ENCODE peak calls at places on chromosome 11, in nine cellular contexts. One of them, this sample, is unnamed.

GRCh38 chr11:91872216-91872615 is 352.4 kb upstream of the FAT3 start:
- DNase-seq in spleen: no peak
- DNase-seq in MM.1S: no peak
- DNase-seq in hepatocyte: no peak
- DNase-seq in cardiac muscle cell: peak; percentile 79
- DNase-seq in HCT116: no peak
- DNase-seq in neuronal stem cell: no peak
- DNase-seq in neural progenitor cell: no peak
- DNase-seq in naive thymus-derived CD4-positive, alpha-beta T cell: no peak
- DNase-seq in this sample: no peak

GRCh38 chr11:19367051-19367709 is 126.4 kb upstream of the E2F8 start:
- DNase-seq in naive thymus-derived CD4-positive, alpha-beta T cell: no peak
- DNase-seq in hepatocyte: no peak
- DNase-seq in HCT116: no peak
- DNase-seq in cardiac muscle cell: no peak
- DNase-seq in spleen: no peak
- DNase-seq in neuronal stem cell: no peak
- DNase-seq in neural progenitor cell: no peak
- DNase-seq in MM.1S: no peak
- DNase-seq in this sample: no peak

GRCh38 chr11:69599502-69599901 is 41.5 kb upstream of the CCND1 start:
- DNase-seq in hepatocyte: no peak
- DNase-seq in neural progenitor cell: peak; percentile 58
- DNase-seq in cardiac muscle cell: no peak
- DNase-seq in neuronal stem cell: no peak
- DNase-seq in HCT116: no peak
- DNase-seq in spleen: no peak
- DNase-seq in naive thymus-derived CD4-positive, alpha-beta T cell: no peak
- DNase-seq in MM.1S: no peak
- DNase-seq in this sample: no peak

GRCh38 chr11:98674390-98674789 is 346.4 kb upstream of the CNTN5 start:
- DNase-seq in MM.1S: no peak
- DNase-seq in naive thymus-derived CD4-positive, alpha-beta T cell: no peak
- DNase-seq in neural progenitor cell: no peak
- DNase-seq in spleen: no peak
- DNase-seq in HCT116: no peak
- DNase-seq in cardiac muscle cell: no peak
- DNase-seq in neuronal stem cell: no peak
- DNase-seq in hepatocyte: no peak
- DNase-seq in this sample: no peak

GRCh38 chr11:19768815-19769214 is 56.2 kb downstream of the NAV2 start:
- DNase-seq in neural progenitor cell: no peak
- DNase-seq in hepatocyte: no peak
- DNase-seq in naive thymus-derived CD4-positive, alpha-beta T cell: no peak
- DNase-seq in neuronal stem cell: no peak
- DNase-seq in HCT116: no peak
- DNase-seq in MM.1S: no peak
- DNase-seq in spleen: no peak
- DNase-seq in cardiac muscle cell: no peak
- DNase-seq in this sample: no peak

GRCh38 chr11:96001037-96001436 is 77.1 kb upstream of the MTMR2 start:
- DNase-seq in MM.1S: no peak
- DNase-seq in naive thymus-derived CD4-positive, alpha-beta T cell: no peak
- DNase-seq in cardiac muscle cell: no peak
- DNase-seq in neuronal stem cell: no peak
- DNase-seq in HCT116: no peak
- DNase-seq in spleen: no peak
- DNase-seq in neural progenitor cell: no peak
- DNase-seq in hepatocyte: no peak
- DNase-seq in this sample: no peak

GRCh38 chr11:55457641-55458040 is 89.9 kb downstream of the OR4A15 start:
- DNase-seq in MM.1S: peak; percentile 63
- DNase-seq in spleen: no peak
- DNase-seq in hepatocyte: no peak
- DNase-seq in neuronal stem cell: no peak
- DNase-seq in naive thymus-derived CD4-positive, alpha-beta T cell: no peak
- DNase-seq in HCT116: no peak
- DNase-seq in cardiac muscle cell: no peak
- DNase-seq in neural progenitor cell: no peak
- DNase-seq in this sample: no peak

GRCh38 chr11:2951235-2952110 is 22.3 kb upstream of the PHLDA2 start:
- DNase-seq in cardiac muscle cell: no peak
- DNase-seq in spleen: no peak
- DNase-seq in naive thymus-derived CD4-positive, alpha-beta T cell: no peak
- DNase-seq in neuronal stem cell: no peak
- DNase-seq in HCT116: no peak
- DNase-seq in neural progenitor cell: no peak
- DNase-seq in MM.1S: no peak
- DNase-seq in hepatocyte: no peak
- DNase-seq in this sample: no peak

GRCh38 chr11:75733346-75734107 is 15.9 kb downstream of the MOGAT2 start:
- DNase-seq in naive thymus-derived CD4-positive, alpha-beta T cell: no peak
- DNase-seq in neural progenitor cell: peak; percentile 39
- DNase-seq in cardiac muscle cell: no peak
- DNase-seq in spleen: no peak
- DNase-seq in hepatocyte: peak; percentile 57
- DNase-seq in neuronal stem cell: no peak
- DNase-seq in MM.1S: no peak
- DNase-seq in HCT116: no peak
- DNase-seq in this sample: no peak

GRCh38 chr11:66720223-66720898 is 8.7 kb downstream of the SPTBN2 start:
- DNase-seq in neural progenitor cell: peak; percentile 79
- DNase-seq in neuronal stem cell: peak; percentile 69
- DNase-seq in MM.1S: no peak
- DNase-seq in HCT116: peak; percentile 83
- DNase-seq in cardiac muscle cell: peak; percentile 42
- DNase-seq in hepatocyte: peak; percentile 74
- DNase-seq in spleen: peak; percentile 83
- DNase-seq in naive thymus-derived CD4-positive, alpha-beta T cell: no peak
- DNase-seq in this sample: no peak

GRCh38 chr11:10309163-10310093 is 4.6 kb downstream of the ADM start:
- DNase-seq in hepatocyte: peak; percentile 54
- DNase-seq in naive thymus-derived CD4-positive, alpha-beta T cell: no peak
- DNase-seq in spleen: peak; percentile 75
- DNase-seq in HCT116: peak; percentile 83
- DNase-seq in MM.1S: peak; percentile 68
- DNase-seq in neuronal stem cell: no peak
- DNase-seq in cardiac muscle cell: no peak
- DNase-seq in neural progenitor cell: no peak
- DNase-seq in this sample: no peak

GRCh38 chr11:71269603-71270511 is 17.5 kb upstream of the SHANK2 start:
- DNase-seq in MM.1S: no peak
- DNase-seq in HCT116: no peak
- DNase-seq in hepatocyte: no peak
- DNase-seq in spleen: no peak
- DNase-seq in naive thymus-derived CD4-positive, alpha-beta T cell: no peak
- DNase-seq in neural progenitor cell: no peak
- DNase-seq in neuronal stem cell: no peak
- DNase-seq in cardiac muscle cell: no peak
- DNase-seq in this sample: no peak

GRCh38 chr11:90453525-90453924 is 230.7 kb upstream of the CHORDC1 start:
- DNase-seq in spleen: no peak
- DNase-seq in MM.1S: no peak
- DNase-seq in neural progenitor cell: no peak
- DNase-seq in neuronal stem cell: no peak
- DNase-seq in hepatocyte: no peak
- DNase-seq in HCT116: no peak
- DNase-seq in cardiac muscle cell: no peak
- DNase-seq in naive thymus-derived CD4-positive, alpha-beta T cell: no peak
- DNase-seq in this sample: no peak

GRCh38 chr11:130831506-130832385 is 84.5 kb downstream of the SNX19 start:
- DNase-seq in MM.1S: peak; percentile 95
- DNase-seq in naive thymus-derived CD4-positive, alpha-beta T cell: no peak
- DNase-seq in spleen: no peak
- DNase-seq in neural progenitor cell: peak; percentile 45
- DNase-seq in HCT116: no peak
- DNase-seq in neuronal stem cell: no peak
- DNase-seq in cardiac muscle cell: no peak
- DNase-seq in hepatocyte: peak; percentile 52
- DNase-seq in this sample: no peak

GRCh38 chr11:119666463-119667131 is 62.4 kb downstream of the NECTIN1 start:
- DNase-seq in neuronal stem cell: peak; percentile 75
- DNase-seq in hepatocyte: peak; percentile 82
- DNase-seq in naive thymus-derived CD4-positive, alpha-beta T cell: peak; percentile 48
- DNase-seq in cardiac muscle cell: peak; percentile 87
- DNase-seq in HCT116: peak; percentile 18
- DNase-seq in spleen: peak; percentile 92
- DNase-seq in neural progenitor cell: peak; percentile 88
- DNase-seq in MM.1S: peak; percentile 68
- DNase-seq in this sample: peak; percentile 40

GRCh38 chr11:126607374-126607773 is 251.9 kb downstream of the ST3GAL4 start:
- DNase-seq in hepatocyte: peak; percentile 80
- DNase-seq in neural progenitor cell: peak; percentile 82
- DNase-seq in spleen: no peak
- DNase-seq in MM.1S: peak; percentile 45
- DNase-seq in neuronal stem cell: peak; percentile 59
- DNase-seq in HCT116: peak; percentile 31
- DNase-seq in naive thymus-derived CD4-positive, alpha-beta T cell: no peak
- DNase-seq in cardiac muscle cell: peak; percentile 64
- DNase-seq in this sample: no peak

GRCh38 chr11:75924966-75925784 is 110.2 kb downstream of the UVRAG start:
- DNase-seq in neuronal stem cell: no peak
- DNase-seq in HCT116: no peak
- DNase-seq in naive thymus-derived CD4-positive, alpha-beta T cell: no peak
- DNase-seq in neural progenitor cell: peak; percentile 42
- DNase-seq in MM.1S: no peak
- DNase-seq in hepatocyte: no peak
- DNase-seq in spleen: no peak
- DNase-seq in cardiac muscle cell: no peak
- DNase-seq in this sample: no peak

GRCh38 chr11:9687736-9688494 is 24.0 kb downstream of the SWAP70 start:
- DNase-seq in HCT116: no peak
- DNase-seq in neuronal stem cell: no peak
- DNase-seq in naive thymus-derived CD4-positive, alpha-beta T cell: no peak
- DNase-seq in spleen: no peak
- DNase-seq in neural progenitor cell: no peak
- DNase-seq in MM.1S: no peak
- DNase-seq in hepatocyte: peak; percentile 11
- DNase-seq in cardiac muscle cell: peak; percentile 58
- DNase-seq in this sample: no peak

GRCh38 chr11:102544594-102544993 is 14.0 kb upstream of the MMP7 start:
- DNase-seq in cardiac muscle cell: no peak
- DNase-seq in hepatocyte: no peak
- DNase-seq in neural progenitor cell: no peak
- DNase-seq in naive thymus-derived CD4-positive, alpha-beta T cell: no peak
- DNase-seq in neuronal stem cell: no peak
- DNase-seq in MM.1S: no peak
- DNase-seq in spleen: no peak
- DNase-seq in HCT116: no peak
- DNase-seq in this sample: no peak

GRCh38 chr11:102545701-102546100 is 15.2 kb upstream of the MMP7 start:
- DNase-seq in hepatocyte: no peak
- DNase-seq in spleen: no peak
- DNase-seq in cardiac muscle cell: no peak
- DNase-seq in MM.1S: no peak
- DNase-seq in neural progenitor cell: no peak
- DNase-seq in HCT116: no peak
- DNase-seq in naive thymus-derived CD4-positive, alpha-beta T cell: no peak
- DNase-seq in neuronal stem cell: no peak
- DNase-seq in this sample: no peak

GRCh38 chr11:102551188-102551781 is 20.7 kb upstream of the MMP7 start:
- DNase-seq in HCT116: no peak
- DNase-seq in spleen: no peak
- DNase-seq in neuronal stem cell: no peak
- DNase-seq in neural progenitor cell: peak; percentile 12
- DNase-seq in naive thymus-derived CD4-positive, alpha-beta T cell: no peak
- DNase-seq in MM.1S: no peak
- DNase-seq in cardiac muscle cell: peak; percentile 7
- DNase-seq in hepatocyte: no peak
- DNase-seq in this sample: no peak

GRCh38 chr11:102546923-102547471 is 16.4 kb upstream of the MMP7 start:
- DNase-seq in neural progenitor cell: no peak
- DNase-seq in neuronal stem cell: no peak
- DNase-seq in spleen: no peak
- DNase-seq in HCT116: no peak
- DNase-seq in naive thymus-derived CD4-positive, alpha-beta T cell: no peak
- DNase-seq in MM.1S: no peak
- DNase-seq in cardiac muscle cell: no peak
- DNase-seq in hepatocyte: no peak
- DNase-seq in this sample: no peak

DNA sequence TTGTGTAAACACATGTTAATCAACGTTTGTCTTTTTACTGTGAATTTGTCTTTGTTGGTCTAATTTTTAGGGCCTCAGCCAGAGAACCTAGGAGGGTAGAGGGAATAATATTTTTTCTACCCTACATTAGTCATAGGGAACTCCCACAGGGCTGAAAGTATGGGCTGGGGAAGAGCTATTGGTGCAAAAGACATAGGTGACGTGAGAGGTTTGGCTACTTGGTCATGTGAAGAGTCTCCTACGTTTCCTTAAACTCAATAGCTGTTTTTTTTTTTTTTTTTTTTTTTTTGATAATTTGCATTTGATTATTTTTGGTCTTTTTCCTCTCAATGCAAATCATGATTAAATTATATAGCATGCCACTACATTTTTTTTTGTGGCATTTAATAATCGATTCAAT is 15.9 kb upstream of the MMP7 start:
- DNase-seq in spleen: no peak
- DNase-seq in MM.1S: no peak
- DNase-seq in naive thymus-derived CD4-positive, alpha-beta T cell: no peak
- DNase-seq in cardiac muscle cell: no peak
- DNase-seq in neural progenitor cell: no peak
- DNase-seq in HCT116: no peak
- DNase-seq in neuronal stem cell: no peak
- DNase-seq in hepatocyte: no peak
- DNase-seq in this sample: no peak
- H3K27ac ChIP-seq in spleen: no peak overlapping the region
- H3K27ac ChIP-seq in MM.1S: no peak overlapping the region
- H3K27ac ChIP-seq in naive thymus-derived CD4-positive, alpha-beta T cell: no peak overlapping the region
- H3K27ac ChIP-seq in cardiac muscle cell: no peak overlapping the region
- H3K27ac ChIP-seq in neural progenitor cell: no peak overlapping the region
- H3K27ac ChIP-seq in HCT116: no peak overlapping the region
- H3K27ac ChIP-seq in neuronal stem cell: no peak overlapping the region
- H3K27ac ChIP-seq in hepatocyte: no peak overlapping the region
- H3K27ac ChIP-seq in this sample: no peak overlapping the region

GRCh38 chr11:121426476-121427454 is 25.3 kb upstream of the SORL1 start:
- DNase-seq in hepatocyte: peak; percentile 70
- DNase-seq in cardiac muscle cell: peak; percentile 55
- DNase-seq in naive thymus-derived CD4-positive, alpha-beta T cell: peak; percentile 34
- DNase-seq in spleen: peak; percentile 93
- DNase-seq in neuronal stem cell: no peak
- DNase-seq in HCT116: peak; percentile 12
- DNase-seq in MM.1S: no peak
- DNase-seq in neural progenitor cell: peak; percentile 75
- DNase-seq in this sample: peak; percentile 41
- H3K4me3 ChIP-seq in hepatocyte: no peak overlapping the region
- H3K4me3 ChIP-seq in cardiac muscle cell: peak overlapping the region; percentile 16
- H3K4me3 ChIP-seq in naive thymus-derived CD4-positive, alpha-beta T cell: peak overlapping the region; percentile 44
- H3K4me3 ChIP-seq in spleen: peak overlapping the region; percentile 61
- H3K4me3 ChIP-seq in neuronal stem cell: no peak overlapping the region
- H3K4me3 ChIP-seq in HCT116: peak overlapping the region; percentile 34
- H3K4me3 ChIP-seq in MM.1S: no peak overlapping the region
- H3K4me3 ChIP-seq in neural progenitor cell: peak overlapping the region; percentile 37
- H3K4me3 ChIP-seq in this sample: peak overlapping the region; percentile 49

GRCh38 chr11:62146476-62147200 is 22.8 kb downstream of the INCENP start:
- DNase-seq in naive thymus-derived CD4-positive, alpha-beta T cell: no peak
- DNase-seq in HCT116: no peak
- DNase-seq in hepatocyte: no peak
- DNase-seq in cardiac muscle cell: no peak
- DNase-seq in spleen: peak; percentile 58
- DNase-seq in MM.1S: no peak
- DNase-seq in neural progenitor cell: no peak
- DNase-seq in neuronal stem cell: no peak
- DNase-seq in this sample: no peak
- H3K4me1 ChIP-seq in naive thymus-derived CD4-positive, alpha-beta T cell: no peaks in the 10 kb centered on the region
- H3K4me1 ChIP-seq in HCT116: no peaks in the 10 kb centered on the region
- H3K4me1 ChIP-seq in hepatocyte: no peaks in the 10 kb centered on the region
- H3K4me1 ChIP-seq in cardiac muscle cell: no peaks in the 10 kb centered on the region
- H3K4me1 ChIP-seq in spleen: no peaks in the 10 kb centered on the region
- H3K4me1 ChIP-seq in MM.1S: no peaks in the 10 kb centered on the region
- H3K4me1 ChIP-seq in neural progenitor cell: no peaks in the 10 kb centered on the region
- H3K4me1 ChIP-seq in neuronal stem cell: no peaks in the 10 kb centered on the region
- H3K4me1 ChIP-seq in this sample: no peaks in the 10 kb centered on the region

GRCh38 chr11:133012803-133013202 is 519.5 kb downstream of the OPCML start:
- DNase-seq in neuronal stem cell: no peak
- DNase-seq in naive thymus-derived CD4-positive, alpha-beta T cell: no peak
- DNase-seq in hepatocyte: no peak
- DNase-seq in spleen: no peak
- DNase-seq in MM.1S: no peak
- DNase-seq in cardiac muscle cell: no peak
- DNase-seq in neural progenitor cell: no peak
- DNase-seq in HCT116: no peak
- DNase-seq in this sample: no peak
- H3K27ac ChIP-seq in neuronal stem cell: no peak overlapping the region
- H3K27ac ChIP-seq in naive thymus-derived CD4-positive, alpha-beta T cell: no peak overlapping the region
- H3K27ac ChIP-seq in hepatocyte: no peak overlapping the region
- H3K27ac ChIP-seq in spleen: no peak overlapping the region
- H3K27ac ChIP-seq in MM.1S: no peak overlapping the region
- H3K27ac ChIP-seq in cardiac muscle cell: no peak overlapping the region
- H3K27ac ChIP-seq in neural progenitor cell: no peak overlapping the region
- H3K27ac ChIP-seq in HCT116: no peak overlapping the region
- H3K27ac ChIP-seq in this sample: no peak overlapping the region